ENCODE peak calls at places on chromosome 1, in eight cellular contexts. M is BE2C, A is astrocyte of the spinal cord, J is gastrocnemius medialis, K is kidney, U is cardiac muscle cell, I is type B pancreatic cell, T is tibial nerve. G is an unnamed sample.

GRCh38 chr1:58874757-58875755 is 91.2 kb upstream of the JUN start:
- DNase-seq in U (peak), K (peak), J (no peak), A (peak), I (no peak), M (peak), T (no peak), G (no peak)

GRCh38 chr1:117633423-117633822 is 27.6 kb downstream of the TENT5C start:
- DNase-seq in M (no peak), T (no peak), I (no peak), A (no peak), U (no peak), K (no peak), J (peak), G (no peak)

GRCh38 chr1:186835448-186835847 is 6.7 kb downstream of the PLA2G4A start:
- DNase-seq in K (no peak), I (no peak), J (no peak), A (no peak), T (no peak), M (no peak), U (no peak), G (no peak)

GRCh38 chr1:2925923-2926322 is 95.3 kb upstream of the ACTRT2 start:
- DNase-seq in I (no peak), T (no peak), U (no peak), J (no peak), M (no peak), A (no peak), K (no peak), G (peak)

GRCh38 chr1:208977012-208977411 is 606.5 kb upstream of the CAMK1G start:
- DNase-seq in U (no peak), J (no peak), M (no peak), I (no peak), A (no peak), T (no peak), K (no peak), G (no peak)

GRCh38 chr1:53090227-53091147 is 28.5 kb downstream of the PODN start:
- DNase-seq in J (no peak), K (no peak), A (no peak), M (no peak), I (no peak), U (no peak), T (no peak), G (no peak)

GRCh38 chr1:201481004-201481380 is 12.0 kb upstream of the PHLDA3 start:
- DNase-seq in K (no peak), A (no peak), U (no peak), J (no peak), M (no peak), T (no peak), I (no peak), G (no peak)

GRCh38 chr1:20290624-20291597 is at the start of gene VWA5B1:
- DNase-seq in I (no peak), A (no peak), M (peak), U (peak), J (no peak), K (no peak), T (no peak), G (peak)

GRCh38 chr1:23344987-23345472 is 946 bp upstream of the HNRNPR start:
- DNase-seq in K (no peak), U (peak), T (peak), A (no peak), M (peak), I (no peak), J (no peak), G (no peak)

GRCh38 chr1:229509576-229509975 is 1.4 kb upstream of the NUP133 start:
- DNase-seq in T (no peak), J (no peak), I (no peak), A (peak), M (no peak), K (no peak), U (peak), G (no peak)

GRCh38 chr1:229507502-229507901 is 639 bp downstream of the NUP133 start:
- DNase-seq in J (no peak), T (no peak), K (no peak), M (no peak), U (no peak), I (no peak), A (no peak), G (no peak)

GRCh38 chr1:229506633-229507032 is 1.5 kb downstream of the NUP133 start:
- DNase-seq in T (no peak), A (no peak), M (no peak), J (no peak), K (no peak), I (no peak), U (no peak), G (no peak)

GRCh38 chr1:229508823-229509337 is 739 bp upstream of the NUP133 start:
- DNase-seq in U (no peak), J (no peak), K (no peak), I (no peak), T (no peak), M (no peak), A (no peak), G (no peak)

DNA sequence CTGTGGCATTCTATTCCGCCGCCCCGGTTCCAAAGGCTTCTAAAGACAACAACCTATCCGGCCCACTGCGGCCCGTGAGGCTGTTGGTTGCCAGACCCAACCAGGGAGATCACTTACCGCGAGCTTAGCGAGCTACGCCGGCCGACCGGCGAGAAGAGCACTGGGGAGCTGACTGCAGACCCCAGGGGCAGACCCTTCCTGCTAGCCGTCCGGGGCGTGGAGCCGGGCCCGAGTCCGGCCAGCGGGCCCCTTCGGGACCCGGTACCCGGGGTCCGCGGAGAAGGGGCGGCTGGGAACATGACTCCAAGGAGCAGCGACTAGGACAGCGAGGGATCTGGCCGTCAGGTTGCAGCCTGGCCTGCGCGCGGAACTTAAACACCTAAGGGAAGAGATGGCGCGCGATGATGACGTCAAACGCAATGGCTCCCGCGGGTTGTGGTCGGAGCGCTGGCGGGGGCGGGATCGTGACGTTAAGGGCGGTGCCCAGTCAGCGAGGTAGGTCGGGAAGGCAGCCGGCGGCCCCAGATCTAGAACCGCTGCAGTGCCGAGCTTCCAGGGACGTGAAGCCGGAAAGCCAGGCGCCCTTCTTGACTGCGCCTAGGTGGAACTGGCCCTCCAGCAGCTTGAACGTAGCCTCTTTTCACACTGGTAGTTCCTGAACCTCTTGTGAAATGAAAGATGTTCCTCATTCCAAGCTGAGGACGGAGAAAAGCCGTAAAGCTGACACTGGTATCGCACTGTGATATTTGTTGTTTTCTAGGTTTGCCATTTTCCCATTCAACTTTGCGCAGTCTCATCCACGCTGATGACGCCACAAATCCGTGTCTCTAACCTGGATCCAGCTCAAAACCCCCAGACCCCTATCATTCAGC is at the start of gene NUP133:
- DNase-seq in A (peak), U (peak), I (peak), T (peak), K (peak), M (peak), J (peak), G (peak)
- TF ChIP-seq CTCF in A (no peak), U (no peak), I (no peak), T (no peak), K (no peak), M (no peak), J (no peak), G (no peak)

DNA sequence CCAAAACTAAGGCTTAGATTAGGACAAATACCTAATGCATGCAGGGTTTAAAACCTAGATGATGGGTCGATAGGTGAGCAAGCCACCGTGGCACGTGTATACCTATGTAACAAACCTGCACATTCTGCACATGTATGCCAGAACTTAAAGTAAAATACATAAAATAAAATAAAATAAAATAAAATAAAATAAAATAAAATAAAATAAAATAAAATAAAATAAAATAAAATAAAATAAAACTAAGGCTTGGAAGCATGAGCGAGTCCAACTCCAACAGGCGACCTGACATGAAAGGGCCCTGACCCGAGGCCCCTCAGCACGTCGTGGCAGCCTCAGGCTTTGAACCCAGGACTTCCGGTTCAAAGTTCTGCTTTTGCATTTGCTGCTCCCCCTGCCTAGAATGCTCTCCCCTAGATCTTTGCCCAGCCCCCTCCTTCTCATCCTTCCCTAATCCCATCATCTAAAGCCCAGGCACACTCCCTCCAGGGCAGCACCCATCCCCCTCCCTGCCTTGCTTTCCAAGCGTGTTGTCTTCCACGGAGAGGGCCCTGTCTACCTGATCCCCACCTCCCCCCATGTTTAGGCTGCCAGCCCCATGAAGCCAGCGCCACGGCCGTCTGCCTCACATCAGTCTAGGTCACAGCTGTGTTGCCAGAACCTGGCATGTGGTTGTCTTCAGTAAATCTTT is 64.3 kb downstream of the TAS1R2 start:
- DNase-seq in K (no peak), U (no peak), I (no peak), J (no peak), M (no peak), A (no peak), T (no peak), G (no peak)
- TF ChIP-seq CTCF in K (no peak), U (no peak), I (no peak), J (no peak), M (no peak), A (no peak), T (no peak), G (no peak)

GRCh38 chr1:12166834-12167492 is at the start of gene TNFRSF1B:
- DNase-seq in K (peak), T (no peak), A (no peak), I (no peak), M (peak), U (peak), J (no peak), G (peak)
- TF ChIP-seq CTCF in K (no peak), T (peak), A (no peak), I (no peak), M (no peak), U (no peak), J (no peak), G (no peak)

GRCh38 chr1:175192630-175193338 is at the start of gene KIAA0040:
- DNase-seq in K (peak), J (peak), I (no peak), M (peak), A (peak), T (peak), U (peak), G (peak)
- TF ChIP-seq CTCF in K (no peak), J (no peak), I (peak), M (no peak), A (no peak), T (no peak), U (no peak), G (no peak)

GRCh38 chr1:15886613-15887167 is 39.2 kb downstream of the SPEN start:
- DNase-seq in U (no peak), K (no peak), A (no peak), I (no peak), M (no peak), T (no peak), J (no peak), G (no peak)

GRCh38 chr1:15884477-15884876 is 37.0 kb downstream of the SPEN start:
- DNase-seq in J (no peak), T (no peak), U (no peak), A (no peak), I (no peak), M (no peak), K (no peak), G (no peak)

GRCh38 chr1:15885269-15885668 is 37.8 kb downstream of the SPEN start:
- DNase-seq in T (no peak), J (no peak), K (no peak), A (no peak), I (no peak), U (no peak), M (no peak), G (no peak)

GRCh38 chr1:15883326-15883725 is 35.8 kb downstream of the SPEN start:
- DNase-seq in U (no peak), T (no peak), I (no peak), A (no peak), J (no peak), K (no peak), M (no peak), G (no peak)

GRCh38 chr1:15885701-15886612 is 38.5 kb downstream of the SPEN start:
- DNase-seq in K (peak), I (peak), J (peak), A (peak), U (peak), M (peak), T (peak), G (peak)
- TF ChIP-seq CTCF in K (no peak), I (peak), J (no peak), A (peak), U (peak), M (no peak), T (no peak), G (no peak)

GRCh38 chr1:79617777-79618176 is 611.2 kb upstream of the ADGRL4 start:
- DNase-seq in J (no peak), I (no peak), U (no peak), K (no peak), M (no peak), A (no peak), T (no peak), G (no peak)
- TF ChIP-seq CTCF in J (no peak), I (peak), U (peak), K (no peak), M (peak), A (peak), T (no peak), G (peak)

G was measured in nephron progenitor cell.